ENCODE peak calls at places on chromosomes 1 and 21, in five cellular contexts. V is stomach, R is fibroblast of lung, P is lung, Z is heart left ventricle. N is an unnamed sample.

GRCh38 chr1:3352084-3352951 is 102.1 kb upstream of the ARHGEF16 start:
- DNase-seq in Z (peak; percentile 84), R (peak; percentile 91), P (no peak), V (no peak), N (no peak)

GRCh38 chr1:223796210-223796609 is 49.5 kb downstream of the TP53BP2 start:
- DNase-seq in Z (no peak), R (no peak), P (no peak), V (no peak), N (no peak)

GRCh38 chr1:6124746-6125365 is 55.3 kb downstream of the CHD5 start:
- DNase-seq in V (no peak), R (no peak), Z (peak; percentile 21), P (no peak), N (no peak)

GRCh38 chr1:29128739-29129138 is 5.0 kb upstream of the TMEM200B start:
- DNase-seq in Z (no peak), P (no peak), V (no peak), R (no peak), N (no peak)

GRCh38 chr1:78760858-78761257 is 111.2 kb downstream of the IFI44 start:
- DNase-seq in Z (no peak), P (no peak), V (no peak), R (peak; percentile 52), N (no peak)

GRCh38 chr1:200323856-200324400 is 85.9 kb downstream of the ZNF281 start:
- DNase-seq in V (no peak), P (peak; percentile 49), Z (no peak), R (peak; percentile 66), N (no peak)

GRCh38 chr1:79151006-79151796 is 144.7 kb upstream of the ADGRL4 start:
- DNase-seq in V (no peak), Z (no peak), P (no peak), R (peak; percentile 15), N (no peak)

GRCh38 chr1:202143768-202144509 is 598 bp downstream of the ARL8A start:
- DNase-seq in Z (peak; percentile 58), P (peak; percentile 52), V (no peak), R (peak; percentile 19), N (no peak)

GRCh38 chr1:228836427-228836826 is 101.1 kb downstream of the RHOU start:
- DNase-seq in Z (no peak), R (no peak), P (no peak), V (peak; percentile 53), N (no peak)

GRCh38 chr21:21052672-21053071 is 54.5 kb downstream of the NCAM2 start:
- DNase-seq in P (no peak), V (no peak), Z (no peak), R (no peak), N (no peak)

GRCh38 chr1:100034465-100034864 is 64.7 kb downstream of the SLC35A3 start:
- DNase-seq in V (no peak), P (no peak), Z (no peak), R (no peak), N (no peak)

GRCh38 chr1:43611950-43612349 is 38.0 kb upstream of the KDM4A start:
- DNase-seq in Z (no peak), V (no peak), R (no peak), P (no peak), N (no peak)

GRCh38 chr1:165173818-165174217 is 182.7 kb downstream of the LMX1A start:
- DNase-seq in P (no peak), Z (no peak), V (no peak), R (no peak), N (no peak)

GRCh38 chr1:164602142-164602429 is 43.1 kb downstream of the PBX1 start:
- DNase-seq in V (peak; percentile 86), Z (no peak), R (no peak), P (peak; percentile 71), N (no peak)

GRCh38 chr1:7755448-7755847 is 15.6 kb upstream of the VAMP3 start:
- DNase-seq in Z (no peak), V (no peak), R (peak; percentile 5), P (no peak), N (no peak)

GRCh38 chr1:97050501-97050900 is 328.9 kb downstream of the PTBP2 start:
- DNase-seq in P (no peak), V (no peak), Z (no peak), R (peak; percentile 56), N (no peak)

GRCh38 chr1:19448491-19449439 is 36.6 kb downstream of the CAPZB start:
- DNase-seq in R (peak; percentile 90), P (peak; percentile 53), V (no peak), Z (peak; percentile 67), N (peak; percentile 90)

GRCh38 chr1:66752000-66752592 is at the start of gene DYNLT5:
- DNase-seq in Z (peak; percentile 72), P (peak; percentile 54), V (peak; percentile 32), R (peak; percentile 59), N (no peak)

GRCh38 chr1:152110860-152111514 is 4.3 kb downstream of the TCHH start:
- DNase-seq in R (peak; percentile 65), Z (no peak), V (no peak), P (no peak), N (no peak)

GRCh38 chr1:91282695-91283420 is 121.8 kb downstream of the HFM1 start:
- DNase-seq in V (peak; percentile 57), P (peak; percentile 40), Z (peak; percentile 32), R (peak; percentile 63), N (peak; percentile 18)

GRCh38 chr21:37155216-37155615 is 82.2 kb downstream of the TTC3 start:
- DNase-seq in P (no peak), Z (no peak), R (peak; percentile 32), V (no peak), N (no peak)

GRCh38 chr1:7145947-7146346 is 360.7 kb downstream of the CAMTA1 start:
- DNase-seq in P (no peak), R (no peak), Z (no peak), V (no peak), N (no peak)

DNA sequence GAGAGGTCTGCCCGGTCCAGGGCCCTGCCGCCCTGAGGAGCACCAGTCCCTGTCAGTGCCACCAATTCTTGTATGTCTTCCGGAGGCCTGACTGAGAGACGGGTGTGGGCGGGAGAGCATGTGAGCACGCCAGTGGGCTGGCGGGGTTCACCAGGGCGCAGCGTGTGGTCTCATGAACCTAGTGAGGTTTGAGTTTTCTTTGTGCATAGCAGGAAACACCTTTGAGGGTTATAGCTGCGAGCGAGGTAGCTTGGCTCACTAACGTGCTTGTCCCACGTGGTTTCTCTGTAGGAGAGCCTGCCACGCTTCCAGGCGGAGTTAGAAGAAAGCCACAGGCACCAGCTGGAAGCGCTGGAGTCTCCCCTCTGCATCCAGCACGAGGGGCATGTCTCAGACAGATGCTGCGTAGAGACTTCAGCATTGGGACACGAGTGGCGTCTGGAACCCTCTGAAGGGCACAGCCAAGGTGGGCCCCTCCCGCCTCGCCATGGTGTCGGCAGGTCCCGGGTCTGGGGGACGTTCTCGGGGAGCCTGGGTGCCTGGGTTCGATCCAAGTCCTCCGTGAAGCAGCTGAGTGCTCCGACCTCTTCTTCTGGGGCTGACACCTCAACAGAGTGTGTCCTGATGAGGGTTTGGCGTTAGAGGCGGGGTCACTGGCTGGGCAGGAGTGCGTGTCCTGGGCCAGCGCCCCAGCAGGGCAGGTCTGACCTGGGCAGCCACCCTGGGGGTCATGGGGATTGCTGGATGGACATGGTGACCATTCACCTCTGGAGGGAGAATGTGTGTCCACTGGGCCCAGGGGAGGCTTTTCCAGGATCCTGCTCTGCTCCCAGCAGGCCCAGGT is 31.4 kb downstream of the PCNT start:
- DNase-seq in P (no peak), Z (no peak), V (no peak), R (no peak), N (no peak)
- H3K36me3 ChIP-seq in P (peaks cover 71% of the 10 kb centered on the region), Z (peaks cover 83% of the 10 kb centered on the region), V (peaks cover 98% of the 10 kb centered on the region), R (peaks cover 25% of the 10 kb centered on the region), N (peaks cover 5% of the 10 kb centered on the region)

DNA sequence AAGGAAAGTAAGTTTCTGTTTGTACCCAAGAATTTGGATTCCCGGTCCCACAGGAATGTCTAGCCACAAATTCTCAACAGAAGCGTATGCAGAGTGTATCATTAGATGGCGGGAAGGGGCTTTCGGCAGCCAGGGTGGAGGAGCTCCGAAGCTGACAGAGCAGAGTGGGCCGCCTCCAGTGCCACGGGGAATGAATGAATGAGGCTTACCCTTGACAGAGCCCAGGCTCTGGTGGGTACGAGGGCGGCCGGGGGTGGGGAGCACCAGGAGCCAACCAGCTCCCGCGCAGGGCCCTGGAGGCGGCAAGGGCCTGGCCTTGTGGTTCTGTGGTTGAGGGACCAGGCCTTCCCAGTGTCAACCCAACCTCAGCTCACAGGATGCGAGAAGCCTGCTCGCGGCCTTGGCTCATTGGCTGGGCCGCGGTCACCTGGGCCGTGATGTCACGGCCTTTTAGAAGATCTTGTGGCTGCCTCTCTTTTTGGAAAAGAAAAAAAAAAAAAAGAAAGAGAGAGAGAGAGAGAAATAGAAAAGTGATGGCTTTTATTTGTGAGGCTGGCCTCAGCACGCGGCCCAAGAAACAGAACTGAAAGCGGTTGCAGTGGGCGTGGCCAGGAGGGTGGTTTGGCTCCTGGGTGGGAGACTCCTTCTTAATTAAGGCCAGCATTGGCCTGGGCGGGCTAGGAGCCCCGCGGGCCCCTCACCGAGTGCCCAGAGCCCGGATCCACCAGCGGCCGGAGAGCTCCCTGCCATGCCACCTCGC is 34.9 kb upstream of the RUNX3 start:
- DNase-seq in Z (no peak), V (peak; percentile 62), R (peak; percentile 94), P (no peak), N (no peak)
- H3K4me3 ChIP-seq in Z (no peak overlapping the region), V (no peak overlapping the region), R (no peak overlapping the region), P (no peak overlapping the region), N (no peak overlapping the region)

DNA sequence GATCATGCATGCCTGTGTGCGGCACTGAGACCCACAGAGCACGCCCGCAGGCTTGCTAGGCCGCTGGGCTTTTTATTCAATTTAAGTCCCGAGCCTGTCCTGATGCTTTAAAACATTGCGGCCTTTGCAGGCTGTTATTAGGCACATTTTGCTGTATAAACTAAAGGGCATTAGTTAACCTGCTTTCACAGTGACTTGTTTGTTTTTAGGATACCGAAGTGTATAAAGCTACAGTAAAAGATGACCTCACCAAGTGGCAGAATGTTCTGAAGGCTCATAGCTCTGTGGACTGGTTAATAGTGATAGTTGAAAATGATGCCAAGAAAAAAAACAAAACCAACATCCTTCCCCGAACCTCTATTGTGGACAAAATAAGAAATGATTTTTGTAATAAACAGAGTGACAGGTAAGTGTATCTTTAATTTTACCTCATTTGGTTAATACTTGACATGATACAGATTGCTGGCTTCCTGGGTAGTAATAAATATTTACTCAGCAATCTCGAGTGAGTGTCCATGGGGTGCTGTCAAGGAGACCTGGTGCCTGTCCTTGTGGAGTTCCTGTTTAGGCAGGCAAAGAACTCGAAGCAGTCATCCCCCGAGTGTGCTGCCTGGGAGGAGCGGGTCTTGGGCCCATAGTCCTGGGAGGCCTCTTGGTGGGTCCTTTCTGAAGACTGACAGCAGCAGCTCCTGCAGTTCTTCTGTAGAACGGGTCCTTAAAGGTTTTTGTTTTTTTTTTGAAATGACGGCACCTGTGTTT is 40.1 kb downstream of the TRAPPC10 start:
- DNase-seq in R (no peak), V (no peak), P (no peak), Z (no peak), N (no peak)
- H3K36me3 ChIP-seq in R (no peaks in the 10 kb centered on the region), V (peaks cover 57% of the 10 kb centered on the region), P (peaks cover 18% of the 10 kb centered on the region), Z (peaks cover 41% of the 10 kb centered on the region), N (peaks cover 1% of the 10 kb centered on the region)

DNA sequence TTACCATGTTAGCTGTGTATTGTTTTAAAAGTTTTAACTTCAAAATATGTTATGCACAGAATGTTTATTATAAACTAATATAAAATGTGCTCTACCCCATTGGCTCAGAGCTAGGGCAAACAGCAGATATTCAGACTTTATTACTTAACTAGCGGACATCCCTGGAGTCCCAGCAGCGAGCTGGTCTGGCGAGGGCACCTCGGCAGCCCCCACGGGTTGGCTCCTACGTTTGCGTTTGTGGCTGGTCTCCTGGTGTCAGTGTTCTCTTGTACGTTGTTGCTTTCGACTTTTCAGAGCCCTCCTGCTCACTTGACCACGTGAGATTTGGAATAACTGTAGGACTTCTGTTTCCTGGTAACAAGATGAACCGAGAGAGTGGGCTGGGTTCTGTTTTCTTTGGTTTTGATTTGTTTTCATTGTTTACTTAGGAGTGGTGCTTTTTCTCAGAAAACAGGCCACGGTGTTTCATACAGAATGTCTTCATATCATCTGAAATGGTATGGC is 44.5 kb downstream of the CBS start:
- DNase-seq in R (no peak), Z (no peak), P (no peak), V (no peak), N (no peak)
- H3K4me3 ChIP-seq in R (no peak overlapping the region), Z (no peak overlapping the region), P (no peak overlapping the region), V (no peak overlapping the region), N (no peak overlapping the region)

N was measured in kidney epithelial cell.